ENCODE peak calls at places on chromosomes 4 and X, in five cellular contexts. N, J, I, K and P are unnamed samples.

GRCh38 chrX:68938244-68939004 is 109.6 kb downstream of the EFNB1 start:
- DNase-seq in N (no peak), J (no peak), I (peak; percentile 74), K (peak; percentile 79), P (no peak)

GRCh38 chrX:105331244-105331643 is 110.8 kb upstream of the TEX13A start:
- DNase-seq in N (no peak), J (no peak), I (no peak), K (peak; percentile 1), P (no peak)

GRCh38 chr4:137705171-137705783 is 173.0 kb upstream of the PCDH18 start:
- DNase-seq in N (no peak), J (no peak), I (no peak), K (peak; percentile 96), P (no peak)

GRCh38 chr4:118400362-118400761 is 47.6 kb upstream of the PRSS12 start:
- DNase-seq in N (no peak), J (no peak), I (no peak), K (no peak), P (no peak)

GRCh38 chr4:76203541-76203940 is 10.1 kb downstream of the SCARB2 start:
- DNase-seq in N (no peak), J (no peak), I (peak; percentile 60), K (no peak), P (no peak)

GRCh38 chr4:36351082-36351666 is 69.8 kb downstream of the DTHD1 start:
- DNase-seq in N (peak; percentile 50), J (peak; percentile 85), I (no peak), K (no peak), P (peak; percentile 66)

GRCh38 chrX:102712216-102712966 is at the start of gene GPRASP2:
- DNase-seq in N (no peak), J (no peak), I (no peak), K (peak; percentile 3), P (peak; percentile 67)

GRCh38 chr4:105619193-105619931 is 66.9 kb downstream of the ARHGEF38 start:
- DNase-seq in N (no peak), J (no peak), I (no peak), K (peak; percentile 10), P (no peak)

GRCh38 chrX:107448625-107449468 is 605 bp upstream of the FRMPD3 start:
- DNase-seq in N (no peak), J (no peak), I (no peak), K (no peak), P (peak; percentile 50)

GRCh38 chr4:88865051-88865450 is 167.4 kb upstream of the NAP1L5 start:
- DNase-seq in N (no peak), J (no peak), I (no peak), K (no peak), P (no peak)